ENCODE peak calls at places on chromosomes 5 and 9, in four cellular contexts. V, A, B and E are unnamed samples.
A peak's percentile ranks its signal among the peaks of the same experiment; 100 is the strongest.

GRCh38 chr5:71887680-71888079 is 168.6 kb downstream of the CARTPT start:
- DNase-seq in V (peak; percentile 94), A (peak; percentile 45), B (no peak), E (no peak)

GRCh38 chr9:98897745-98898144 is 46.0 kb upstream of the COL15A1 start:
- DNase-seq in V (peak; percentile 72), A (no peak), B (no peak), E (no peak)

GRCh38 chr9:91047993-91048607 is 246.5 kb downstream of the SYK start:
- DNase-seq in V (peak; percentile 95), A (no peak), B (no peak), E (no peak)

GRCh38 chr5:31844615-31845345 is 205.8 kb downstream of the PDZD2 start:
- DNase-seq in V (no peak), A (no peak), B (no peak), E (no peak)

GRCh38 chr9:133825555-133826198 is 87.5 kb upstream of the SARDH start:
- DNase-seq in V (peak; percentile 90), A (no peak), B (no peak), E (no peak)

GRCh38 chr5:149714877-149715502 is 15.1 kb upstream of the PPARGC1B start:
- DNase-seq in V (no peak), A (no peak), B (no peak), E (no peak)

GRCh38 chr9:385818-386398 is 171.2 kb downstream of the DOCK8 start:
- DNase-seq in V (peak; percentile 52), A (peak; percentile 40), B (peak; percentile 64), E (peak; percentile 65)

GRCh38 chr5:130652178-130652577 is 512.9 kb downstream of the HINT1 start:
- DNase-seq in V (no peak), A (no peak), B (no peak), E (no peak)

GRCh38 chr9:137303031-137303892 is 1.2 kb upstream of the NRARP start:
- DNase-seq in V (no peak), A (no peak), B (peak; percentile 30), E (no peak)

GRCh38 chr9:136950656-136951030 is 1.4 kb upstream of the LCN12 start:
- DNase-seq in V (no peak), A (no peak), B (no peak), E (no peak)

GRCh38 chr5:113038714-113039113 is 62.1 kb downstream of the DCP2 start:
- DNase-seq in V (peak; percentile 47), A (no peak), B (no peak), E (no peak)

GRCh38 chr5:75185763-75186162 is 50.9 kb downstream of the ANKRD31 start:
- DNase-seq in V (no peak), A (no peak), B (no peak), E (no peak)